ENCODE peak calls at places on chromosomes 7 and 10, in seven cellular contexts. B, A, N, I, P, R and J are unnamed samples.

GRCh38 chr10:95416270-95416669 is 125.5 kb upstream of the PDLIM1 start:
- DNase-seq in B (no peak), A (no peak), N (no peak), I (no peak), P (no peak), R (peak; percentile 12), J (no peak)

GRCh38 chr7:104548861-104549260 is 220.5 kb downstream of the LHFPL3 start:
- DNase-seq in B (peak; percentile 33), A (no peak), N (no peak), I (no peak), P (no peak), R (no peak), J (no peak)

GRCh38 chr10:133266056-133266795 is 10.4 kb downstream of the ADAM8 start:
- DNase-seq in B (no peak), A (no peak), N (no peak), I (no peak), P (no peak), R (no peak), J (no peak)

GRCh38 chr10:93821051-93821772 is 63.5 kb downstream of the LGI1 start:
- DNase-seq in B (peak; percentile 62), A (peak; percentile 79), N (no peak), I (peak; percentile 12), P (peak; percentile 58), R (peak; percentile 65), J (no peak)

GRCh38 chr7:138755331-138755747 is 42.5 kb upstream of the TMEM213 start:
- DNase-seq in B (peak; percentile 48), A (no peak), N (no peak), I (no peak), P (no peak), R (peak; percentile 50), J (no peak)

GRCh38 chr7:15084368-15084767 is 181.8 kb upstream of the DGKB start:
- DNase-seq in B (no peak), A (no peak), N (no peak), I (no peak), P (no peak), R (no peak), J (no peak)

GRCh38 chr7:105677803-105678583 is 96.7 kb upstream of the EFCAB10 start:
- DNase-seq in B (no peak), A (no peak), N (no peak), I (no peak), P (no peak), R (no peak), J (no peak)

GRCh38 chr10:110834622-110835219 is 37.0 kb upstream of the PDCD4 start:
- DNase-seq in B (peak; percentile 83), A (peak; percentile 37), N (no peak), I (peak; percentile 37), P (no peak), R (no peak), J (peak; percentile 67)

GRCh38 chr10:117818696-117819095 is 228.0 kb downstream of the RAB11FIP2 start:
- DNase-seq in B (no peak), A (no peak), N (no peak), I (no peak), P (no peak), R (no peak), J (no peak)

GRCh38 chr10:5537684-5538083 is 12.9 kb downstream of the CALML3 start:
- DNase-seq in B (no peak), A (no peak), N (no peak), I (no peak), P (no peak), R (no peak), J (no peak)

GRCh38 chr7:26199301-26200112 is 1.0 kb downstream of the HNRNPA2B1 start:
- DNase-seq in B (peak; percentile 67), A (peak; percentile 65), N (no peak), I (peak; percentile 69), P (peak; percentile 54), R (peak; percentile 61), J (no peak)

GRCh38 chr7:80833289-80834104 is 85.4 kb downstream of the SEMA3C start:
- DNase-seq in B (no peak), A (no peak), N (no peak), I (no peak), P (peak; percentile 75), R (peak; percentile 13), J (no peak)

GRCh38 chr10:126997801-126998590 is 92.8 kb downstream of the DOCK1 start:
- DNase-seq in B (no peak), A (no peak), N (no peak), I (no peak), P (no peak), R (no peak), J (no peak)

GRCh38 chr10:7202804-7203203 is 208.0 kb downstream of the SFMBT2 start:
- DNase-seq in B (no peak), A (no peak), N (no peak), I (no peak), P (no peak), R (no peak), J (no peak)

GRCh38 chr10:95795602-95796001 is 39.6 kb downstream of the ENTPD1 start:
- DNase-seq in B (no peak), A (no peak), N (no peak), I (no peak), P (peak; percentile 36), R (no peak), J (no peak)

GRCh38 chr7:55084307-55084706 is 65.5 kb downstream of the EGFR start:
- DNase-seq in B (no peak), A (no peak), N (no peak), I (no peak), P (no peak), R (no peak), J (no peak)

GRCh38 chr10:119416855-119417254 is 125.7 kb downstream of the RGS10 start:
- DNase-seq in B (peak; percentile 70), A (peak; percentile 69), N (peak; percentile 36), I (peak; percentile 52), P (peak; percentile 60), R (peak; percentile 46), J (peak; percentile 80)

GRCh38 chr10:71542476-71542875 is 145.8 kb downstream of the CDH23 start:
- DNase-seq in B (peak; percentile 44), A (no peak), N (no peak), I (no peak), P (no peak), R (peak; percentile 4), J (no peak)

GRCh38 chr7:129677796-129678195 is 66.3 kb downstream of the NRF1 start:
- DNase-seq in B (no peak), A (no peak), N (no peak), I (no peak), P (no peak), R (no peak), J (no peak)

GRCh38 chr10:108244443-108245228 is 1080.1 kb upstream of the SORCS1 start:
- DNase-seq in B (peak; percentile 10), A (no peak), N (no peak), I (no peak), P (no peak), R (no peak), J (peak; percentile 38)

GRCh38 chr10:108238261-108238660 is 1073.8 kb upstream of the SORCS1 start:
- DNase-seq in B (no peak), A (no peak), N (no peak), I (no peak), P (no peak), R (no peak), J (no peak)

DNA sequence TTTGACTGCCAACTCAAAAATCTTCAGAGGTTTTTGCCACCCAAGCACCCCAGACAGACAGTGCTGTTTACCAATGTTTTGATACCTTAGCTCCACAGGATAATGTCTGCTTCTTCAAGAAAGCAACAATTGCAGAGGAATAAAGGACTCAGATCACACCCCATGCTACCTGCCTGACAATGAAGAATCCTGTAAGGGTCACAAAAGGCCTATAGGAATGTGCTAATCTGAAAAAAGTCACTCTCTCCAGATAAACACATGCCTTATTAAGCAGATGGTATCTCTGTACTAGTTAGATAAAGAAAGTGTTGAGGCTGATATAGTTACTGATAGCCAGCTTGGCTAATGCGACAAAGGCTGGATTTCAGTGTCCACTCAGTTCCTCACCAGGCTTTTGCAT is 1076.7 kb upstream of the SORCS1 start:
- DNase-seq in B (peak; percentile 88), A (no peak), N (no peak), I (peak; percentile 1), P (no peak), R (no peak), J (no peak)
- H3K23ac ChIP-seq in B (no peak overlapping the region), A (no peak overlapping the region), N (no peak overlapping the region), I (no peak overlapping the region), P (no peak overlapping the region), R (no peak overlapping the region), J (no peak overlapping the region)

GRCh38 chr10:86449926-86450558 is 71.5 kb downstream of the WAPL start:
- DNase-seq in B (no peak), A (no peak), N (no peak), I (no peak), P (no peak), R (no peak), J (no peak)

GRCh38 chr10:86446987-86447386 is 74.6 kb downstream of the WAPL start:
- DNase-seq in B (no peak), A (peak; percentile 50), N (no peak), I (no peak), P (peak; percentile 43), R (no peak), J (no peak)

GRCh38 chr10:86443936-86444335 is 77.3 kb upstream of the GRID1 start:
- DNase-seq in B (no peak), A (peak; percentile 8), N (no peak), I (no peak), P (peak; percentile 52), R (no peak), J (no peak)

GRCh38 chr10:86446424-86446823 is 75.2 kb downstream of the WAPL start:
- DNase-seq in B (no peak), A (peak; percentile 15), N (no peak), I (no peak), P (peak; percentile 8), R (no peak), J (no peak)

GRCh38 chr10:86447422-86447821 is 74.2 kb downstream of the WAPL start:
- DNase-seq in B (no peak), A (no peak), N (no peak), I (no peak), P (no peak), R (no peak), J (no peak)
- H3K27ac ChIP-seq in B (no peak overlapping the region), A (no peak overlapping the region), N (no peak overlapping the region), I (no peak overlapping the region), P (peak overlapping the region; percentile 62), R (no peak overlapping the region), J (no peak overlapping the region)

GRCh38 chr10:68075550-68076004 is 494 bp upstream of the HERC4 start:
- DNase-seq in B (no peak), A (no peak), N (no peak), I (no peak), P (no peak), R (no peak), J (no peak)

GRCh38 chr10:68074404-68074774 is 694 bp downstream of the HERC4 start:
- DNase-seq in B (no peak), A (no peak), N (no peak), I (no peak), P (no peak), R (no peak), J (no peak)

GRCh38 chr10:68079434-68079833 is 4.4 kb upstream of the HERC4 start:
- DNase-seq in B (no peak), A (no peak), N (no peak), I (no peak), P (no peak), R (no peak), J (no peak)

GRCh38 chr10:68074775-68075549 is at the start of gene HERC4:
- DNase-seq in B (peak; percentile 97), A (peak; percentile 96), N (peak; percentile 66), I (peak; percentile 90), P (peak; percentile 92), R (peak; percentile 91), J (peak; percentile 94)

GRCh38 chr10:68077026-68077425 is 1.9 kb upstream of the HERC4 start:
- DNase-seq in B (no peak), A (no peak), N (no peak), I (no peak), P (no peak), R (peak; percentile 93), J (no peak)
- H3K23ac ChIP-seq in B (no peak overlapping the region), A (no peak overlapping the region), N (no peak overlapping the region), I (no peak overlapping the region), P (no peak overlapping the region), R (no peak overlapping the region), J (no peak overlapping the region)

GRCh38 chr7:37546677-37547076 is 98.0 kb upstream of the ELMO1 start:
- DNase-seq in B (no peak), A (no peak), N (no peak), I (no peak), P (no peak), R (no peak), J (no peak)
- H3K27ac ChIP-seq in B (no peak overlapping the region), A (no peak overlapping the region), N (no peak overlapping the region), I (no peak overlapping the region), P (no peak overlapping the region), R (no peak overlapping the region), J (no peak overlapping the region)